ENCODE peak calls at places on chromosomes 11 and 22, in nine cellular contexts. H is HT1080, S is adipocyte, X is NCI-H1694 treated with DMSO at 0.1 percent for 48 hours, U is Right ventricle myocardium superior, N is heart right ventricle, M is cardiac fibroblast, V is mesendoderm, Z is ACHN. K is an unnamed sample.

GRCh38 chr22:19871845-19872778 is 17.4 kb upstream of the GNB1L start:
- DNase-seq in Z (no peak), H (no peak), N (no peak), M (no peak), U (no peak), X (no peak), S (no peak), V (no peak), K (no peak)

GRCh38 chr11:40125054-40125453 is 1334.4 kb downstream of the LRRC4C start:
- DNase-seq in Z (no peak), M (no peak), V (peak; percentile 31), U (no peak), N (no peak), H (no peak), S (no peak), X (no peak), K (no peak)

GRCh38 chr11:68120212-68121066 is 749 bp downstream of the CHKA start:
- DNase-seq in M (peak; percentile 41), N (peak; percentile 42), V (peak; percentile 59), U (peak; percentile 79), X (no peak), H (no peak), Z (peak; percentile 24), S (peak; percentile 74), K (peak; percentile 76)

GRCh38 chr22:23673826-23674690 is 16.8 kb upstream of the RGL4 start:
- DNase-seq in V (peak; percentile 8), H (no peak), U (peak; percentile 19), S (no peak), Z (no peak), M (no peak), X (no peak), N (no peak), K (no peak)

GRCh38 chr11:130886704-130887103 is 29.6 kb downstream of the SNX19 start:
- DNase-seq in X (no peak), M (no peak), V (no peak), Z (no peak), U (no peak), S (no peak), N (no peak), H (no peak), K (no peak)

GRCh38 chr11:4610258-4610935 is 2.4 kb upstream of the TRIM68 start:
- DNase-seq in N (peak; percentile 16), S (peak; percentile 19), U (no peak), Z (no peak), V (peak; percentile 3), H (no peak), M (peak; percentile 67), X (no peak), K (peak; percentile 12)

GRCh38 chr11:73875840-73876239 is 806 bp downstream of the COA4 start:
- DNase-seq in V (peak; percentile 61), X (no peak), Z (no peak), U (no peak), S (peak; percentile 32), H (no peak), M (no peak), N (no peak), K (no peak)

GRCh38 chr11:110762596-110762995 is 50.4 kb upstream of the ARHGAP20 start:
- DNase-seq in X (no peak), M (peak; percentile 12), V (no peak), H (no peak), U (no peak), Z (no peak), N (no peak), S (peak; percentile 61), K (no peak)

GRCh38 chr22:46681010-46681409 is 57.0 kb downstream of the CERK start:
- DNase-seq in U (no peak), M (no peak), Z (peak; percentile 9), H (no peak), X (no peak), N (no peak), S (no peak), V (peak; percentile 48), K (no peak)

GRCh38 chr11:45662665-45663485 is 2.5 kb downstream of the CHST1 start:
- DNase-seq in M (peak; percentile 94), U (no peak), S (peak; percentile 88), X (peak; percentile 21), H (peak; percentile 88), Z (peak; percentile 17), N (no peak), V (peak; percentile 85), K (no peak)

GRCh38 chr11:115220423-115220822 is 283.8 kb downstream of the CADM1 start:
- DNase-seq in S (no peak), Z (no peak), U (no peak), M (no peak), H (no peak), X (no peak), V (no peak), N (no peak), K (no peak)

GRCh38 chr11:120043323-120043945 is 94.5 kb downstream of the TRIM29 start:
- DNase-seq in V (no peak), S (no peak), X (no peak), U (no peak), M (no peak), H (no peak), N (no peak), Z (no peak), K (no peak)

GRCh38 chr11:117900144-117900651 is 23.7 kb upstream of the FXYD6 start:
- DNase-seq in X (no peak), S (no peak), Z (no peak), N (no peak), U (no peak), H (no peak), V (no peak), M (no peak), K (no peak)

GRCh38 chr11:12603362-12604088 is 70.7 kb upstream of the TEAD1 start:
- DNase-seq in U (no peak), X (no peak), V (no peak), S (no peak), Z (no peak), M (no peak), H (no peak), N (no peak), K (no peak)

GRCh38 chr22:45151503-45151902 is 12.2 kb upstream of the NUP50 start:
- DNase-seq in X (no peak), M (no peak), H (no peak), N (no peak), U (no peak), Z (no peak), V (no peak), S (no peak), K (no peak)

GRCh38 chr11:110447897-110448522 is 18.3 kb downstream of the FDX1 start:
- DNase-seq in M (peak; percentile 7), N (no peak), H (no peak), S (no peak), Z (peak; percentile 23), V (no peak), U (no peak), X (no peak), K (no peak)

GRCh38 chr11:128585498-128586238 is 1.7 kb downstream of the ETS1 start:
- DNase-seq in N (no peak), Z (no peak), M (no peak), H (no peak), U (no peak), X (no peak), S (no peak), V (peak; percentile 63), K (no peak)

GRCh38 chr11:41613321-41613720 is 153.9 kb upstream of the LRRC4C start:
- DNase-seq in U (no peak), H (peak; percentile 22), V (no peak), X (no peak), N (no peak), M (no peak), Z (no peak), S (no peak), K (no peak)

GRCh38 chr11:127844843-127845242 is 742.5 kb downstream of the ETS1 start:
- DNase-seq in Z (no peak), S (no peak), X (no peak), U (no peak), V (no peak), N (no peak), H (no peak), M (no peak), K (no peak)

GRCh38 chr11:75334976-75335375 is 16.5 kb downstream of the ARRB1 start:
- DNase-seq in Z (no peak), H (no peak), M (no peak), S (no peak), X (no peak), V (peak; percentile 92), N (no peak), U (no peak), K (no peak)

GRCh38 chr22:22988785-22989184 is 81.5 kb upstream of the GNAZ start:
- DNase-seq in M (no peak), H (no peak), U (no peak), Z (no peak), N (no peak), X (no peak), V (no peak), S (no peak), K (no peak)

GRCh38 chr11:20658135-20658534 is 11.3 kb upstream of the NELL1 start:
- DNase-seq in U (no peak), M (no peak), S (no peak), Z (no peak), X (no peak), V (no peak), H (no peak), N (no peak), K (no peak)

GRCh38 chr11:92226331-92227232 is 2.0 kb downstream of the FAT3 start:
- DNase-seq in H (no peak), X (peak; percentile 20), M (no peak), N (no peak), S (peak; percentile 19), Z (no peak), U (no peak), V (peak; percentile 95), K (no peak)

GRCh38 chr11:67387074-67387473 is 4.7 kb upstream of the RAD9A start:
- DNase-seq in U (no peak), V (peak; percentile 72), X (no peak), M (no peak), S (no peak), N (no peak), H (no peak), Z (no peak), K (no peak)

GRCh38 chr22:21837184-21837979 is 30.1 kb downstream of the MAPK1 start:
- DNase-seq in S (peak; percentile 83), H (peak; percentile 92), X (no peak), M (peak; percentile 74), U (no peak), V (peak; percentile 89), Z (peak; percentile 61), N (peak; percentile 42), K (no peak)

GRCh38 chr11:72780291-72781062 is 13.4 kb downstream of the STARD10 start:
- DNase-seq in M (no peak), S (no peak), Z (no peak), X (no peak), V (no peak), U (no peak), N (no peak), H (no peak), K (no peak)

GRCh38 chr11:68313574-68314202 is 1.3 kb downstream of the LRP5 start:
- DNase-seq in V (no peak), X (no peak), H (no peak), Z (peak; percentile 15), M (no peak), U (peak; percentile 17), N (no peak), S (peak; percentile 65), K (no peak)

GRCh38 chr11:70952171-70952570 is 300.2 kb downstream of the SHANK2 start:
- DNase-seq in U (no peak), S (no peak), M (no peak), Z (no peak), H (no peak), N (no peak), X (peak; percentile 37), V (no peak), K (no peak)

GRCh38 chr11:65287601-65288000 is 25.8 kb downstream of the POLA2 start:
- DNase-seq in M (no peak), H (no peak), N (no peak), U (no peak), V (no peak), Z (no peak), X (no peak), S (no peak), K (no peak)

GRCh38 chr22:36365020-36365411 is 22.8 kb downstream of the MYH9 start:
- DNase-seq in U (no peak), X (no peak), H (peak; percentile 99), N (peak; percentile 80), S (peak; percentile 81), M (peak; percentile 93), Z (peak; percentile 83), V (peak; percentile 88), K (peak; percentile 78)

GRCh38 chr22:27749597-27750225 is 51.8 kb downstream of the MN1 start:
- DNase-seq in X (no peak), V (peak; percentile 68), U (no peak), H (no peak), N (no peak), M (peak; percentile 72), Z (no peak), S (peak; percentile 57), K (no peak)